ENCODE peak calls at places on chromosomes 7 and 10, in four cellular contexts. One of them, this sample, is unnamed. For H3K27me3, the result is how much of the 10 kb centered on the place peaks cover.

GRCh38 chr7:3464900-3465622 is 164.0 kb downstream of the SDK1 start:
- DNase-seq in dorsolateral prefrontal cortex: no peak
- DNase-seq in mammary epithelial cell: no peak
- DNase-seq in HCT116: no peak
- DNase-seq in this sample: no peak

GRCh38 chr10:105800626-105801025 is 1159.5 kb downstream of the SORCS3 start:
- DNase-seq in mammary epithelial cell: no peak
- DNase-seq in HCT116: no peak
- DNase-seq in dorsolateral prefrontal cortex: no peak
- DNase-seq in this sample: no peak

GRCh38 chr7:36749282-36749960 is 25.1 kb upstream of the AOAH start:
- DNase-seq in dorsolateral prefrontal cortex: no peak
- DNase-seq in mammary epithelial cell: peak
- DNase-seq in HCT116: no peak
- DNase-seq in this sample: no peak

GRCh38 chr10:133089461-133089800 is 1.7 kb downstream of the ADGRA1 start:
- DNase-seq in dorsolateral prefrontal cortex: peak
- DNase-seq in HCT116: no peak
- DNase-seq in mammary epithelial cell: no peak
- DNase-seq in this sample: no peak

GRCh38 chr10:124465003-124465776 is 3.6 kb downstream of the LHPP start:
- DNase-seq in HCT116: no peak
- DNase-seq in dorsolateral prefrontal cortex: no peak
- DNase-seq in mammary epithelial cell: no peak
- DNase-seq in this sample: no peak

GRCh38 chr7:148142660-148143248 is 447.8 kb upstream of the C7orf33 start:
- DNase-seq in dorsolateral prefrontal cortex: no peak
- DNase-seq in mammary epithelial cell: peak
- DNase-seq in HCT116: peak
- DNase-seq in this sample: no peak

GRCh38 chr7:1721047-1721687 is 51.1 kb downstream of the ELFN1 start:
- DNase-seq in dorsolateral prefrontal cortex: no peak
- DNase-seq in mammary epithelial cell: peak
- DNase-seq in HCT116: no peak
- DNase-seq in this sample: no peak

GRCh38 chr10:7409045-7409731 is 1.6 kb downstream of the SFMBT2 start:
- DNase-seq in dorsolateral prefrontal cortex: no peak
- DNase-seq in HCT116: no peak
- DNase-seq in mammary epithelial cell: no peak
- DNase-seq in this sample: no peak

GRCh38 chr10:36063396-36063795 is 421.3 kb upstream of the FZD8 start:
- DNase-seq in mammary epithelial cell: no peak
- DNase-seq in HCT116: no peak
- DNase-seq in dorsolateral prefrontal cortex: no peak
- DNase-seq in this sample: no peak

GRCh38 chr7:11083214-11083568 is 109.5 kb downstream of the PHF14 start:
- DNase-seq in HCT116: no peak
- DNase-seq in mammary epithelial cell: no peak
- DNase-seq in dorsolateral prefrontal cortex: no peak
- DNase-seq in this sample: no peak

GRCh38 chr7:41979834-41980307 is 257.1 kb downstream of the GLI3 start:
- DNase-seq in mammary epithelial cell: no peak
- DNase-seq in dorsolateral prefrontal cortex: no peak
- DNase-seq in HCT116: peak
- DNase-seq in this sample: no peak

GRCh38 chr10:79239275-79239779 is 107.9 kb upstream of the PPIF start:
- DNase-seq in mammary epithelial cell: peak
- DNase-seq in HCT116: no peak
- DNase-seq in dorsolateral prefrontal cortex: peak
- DNase-seq in this sample: peak

GRCh38 chr10:116676118-116676517 is 55.4 kb downstream of the PNLIPRP2 start:
- DNase-seq in HCT116: no peak
- DNase-seq in dorsolateral prefrontal cortex: no peak
- DNase-seq in mammary epithelial cell: no peak
- DNase-seq in this sample: no peak

GRCh38 chr7:155209920-155210319 is 87.8 kb upstream of the INSIG1 start:
- DNase-seq in mammary epithelial cell: no peak
- DNase-seq in HCT116: no peak
- DNase-seq in dorsolateral prefrontal cortex: no peak
- DNase-seq in this sample: no peak

GRCh38 chr7:5872326-5872725 is 8.3 kb upstream of the OCM start:
- DNase-seq in HCT116: no peak
- DNase-seq in mammary epithelial cell: no peak
- DNase-seq in dorsolateral prefrontal cortex: peak
- DNase-seq in this sample: no peak

GRCh38 chr7:115005942-115006341 is 84.0 kb downstream of the MDFIC start:
- DNase-seq in HCT116: no peak
- DNase-seq in mammary epithelial cell: no peak
- DNase-seq in dorsolateral prefrontal cortex: no peak
- DNase-seq in this sample: no peak

GRCh38 chr7:33733865-33734650 is 171.3 kb upstream of the BMPER start:
- DNase-seq in HCT116: no peak
- DNase-seq in mammary epithelial cell: no peak
- DNase-seq in dorsolateral prefrontal cortex: no peak
- DNase-seq in this sample: no peak

GRCh38 chr7:127905491-127906330 is 125.5 kb downstream of the LRRC4 start:
- DNase-seq in mammary epithelial cell: peak
- DNase-seq in dorsolateral prefrontal cortex: no peak
- DNase-seq in HCT116: no peak
- DNase-seq in this sample: no peak

GRCh38 chr7:98212532-98213041 is 1.3 kb downstream of the BHLHA15 start:
- DNase-seq in dorsolateral prefrontal cortex: peak
- DNase-seq in HCT116: no peak
- DNase-seq in mammary epithelial cell: no peak
- DNase-seq in this sample: peak

GRCh38 chr10:95783741-95784140 is 27.8 kb downstream of the ENTPD1 start:
- DNase-seq in dorsolateral prefrontal cortex: no peak
- DNase-seq in HCT116: no peak
- DNase-seq in mammary epithelial cell: no peak
- DNase-seq in this sample: no peak

GRCh38 chr7:97001656-97002554 is 3.4 kb upstream of the DLX6 start:
- DNase-seq in mammary epithelial cell: no peak
- DNase-seq in dorsolateral prefrontal cortex: no peak
- DNase-seq in HCT116: no peak
- DNase-seq in this sample: no peak
- H3K27me3 ChIP-seq in mammary epithelial cell: half or more
- H3K27me3 ChIP-seq in dorsolateral prefrontal cortex: half or more
- H3K27me3 ChIP-seq in HCT116: under half
- H3K27me3 ChIP-seq in this sample: half or more

GRCh38 chr10:80500572-80501380 is 36.9 kb upstream of the SH2D4B start:
- DNase-seq in HCT116: no peak
- DNase-seq in dorsolateral prefrontal cortex: no peak
- DNase-seq in mammary epithelial cell: no peak
- DNase-seq in this sample: peak
- H3K27ac ChIP-seq in HCT116: peak
- H3K27ac ChIP-seq in dorsolateral prefrontal cortex: peak
- H3K27ac ChIP-seq in mammary epithelial cell: peak
- H3K27ac ChIP-seq in this sample: peak

GRCh38 chr10:121974019-121974534 is 940 bp downstream of the NSMCE4A start:
- DNase-seq in dorsolateral prefrontal cortex: no peak
- DNase-seq in HCT116: no peak
- DNase-seq in mammary epithelial cell: no peak
- DNase-seq in this sample: no peak

GRCh38 chr10:121976607-121977006 is 1.6 kb upstream of the NSMCE4A start:
- DNase-seq in dorsolateral prefrontal cortex: no peak
- DNase-seq in HCT116: no peak
- DNase-seq in mammary epithelial cell: no peak
- DNase-seq in this sample: no peak

GRCh38 chr10:121978511-121978910 is 3.5 kb upstream of the NSMCE4A start:
- DNase-seq in HCT116: no peak
- DNase-seq in dorsolateral prefrontal cortex: no peak
- DNase-seq in mammary epithelial cell: no peak
- DNase-seq in this sample: peak

GRCh38 chr10:121974535-121975294 is at the start of gene NSMCE4A:
- DNase-seq in dorsolateral prefrontal cortex: peak
- DNase-seq in HCT116: peak
- DNase-seq in mammary epithelial cell: peak
- DNase-seq in this sample: peak

DNA sequence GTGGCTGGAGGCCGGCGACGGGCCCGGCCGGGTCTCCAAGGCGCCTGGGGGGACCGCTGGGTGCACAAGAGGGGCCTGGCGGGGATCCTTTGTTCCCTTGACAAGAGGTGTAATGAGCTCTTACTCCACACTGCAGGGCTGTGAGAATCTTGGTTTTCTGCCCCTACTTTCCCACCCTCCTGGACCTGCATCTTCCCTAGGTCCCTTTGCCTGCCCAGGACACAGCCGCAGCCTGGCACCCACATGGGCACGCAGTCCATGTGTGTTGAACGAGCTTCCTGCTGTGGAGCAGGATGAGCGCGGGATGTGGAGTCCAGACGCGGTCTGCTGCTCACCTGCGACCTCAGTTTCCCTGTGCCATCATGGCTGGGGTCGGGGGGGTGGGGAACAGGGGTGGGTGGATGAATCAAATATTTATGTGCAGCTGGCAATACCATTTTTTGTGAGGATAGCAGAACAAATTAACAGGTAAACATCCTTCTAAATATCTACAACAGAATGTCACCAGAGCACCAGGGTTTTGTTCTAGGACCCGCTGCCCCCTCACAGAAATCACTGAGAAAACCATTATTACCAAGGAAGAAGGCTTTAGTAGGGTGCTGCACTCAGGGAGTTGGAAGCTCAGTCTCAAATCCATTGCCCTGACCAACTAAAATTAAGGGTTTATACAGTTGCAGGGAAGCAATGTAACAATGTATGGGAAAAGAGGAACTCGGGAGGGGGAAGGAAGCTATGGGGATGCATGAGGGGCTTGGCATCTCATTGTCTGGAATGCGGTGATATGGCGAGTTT is 474 bp upstream of the NSMCE4A start:
- DNase-seq in dorsolateral prefrontal cortex: no peak
- DNase-seq in HCT116: no peak
- DNase-seq in mammary epithelial cell: no peak
- DNase-seq in this sample: no peak
- TF ChIP-seq CTCF in dorsolateral prefrontal cortex: peak
- TF ChIP-seq CTCF in HCT116: no peak
- TF ChIP-seq CTCF in mammary epithelial cell: no peak
- TF ChIP-seq CTCF in this sample: peak

GRCh38 chr10:90920986-90921643 is at the start of gene ANKRD1:
- DNase-seq in HCT116: peak
- DNase-seq in mammary epithelial cell: peak
- DNase-seq in dorsolateral prefrontal cortex: no peak
- DNase-seq in this sample: no peak
- H3K27me3 ChIP-seq in HCT116: under half
- H3K27me3 ChIP-seq in mammary epithelial cell: under half
- H3K27me3 ChIP-seq in dorsolateral prefrontal cortex: under half
- H3K27me3 ChIP-seq in this sample: under half

DNA sequence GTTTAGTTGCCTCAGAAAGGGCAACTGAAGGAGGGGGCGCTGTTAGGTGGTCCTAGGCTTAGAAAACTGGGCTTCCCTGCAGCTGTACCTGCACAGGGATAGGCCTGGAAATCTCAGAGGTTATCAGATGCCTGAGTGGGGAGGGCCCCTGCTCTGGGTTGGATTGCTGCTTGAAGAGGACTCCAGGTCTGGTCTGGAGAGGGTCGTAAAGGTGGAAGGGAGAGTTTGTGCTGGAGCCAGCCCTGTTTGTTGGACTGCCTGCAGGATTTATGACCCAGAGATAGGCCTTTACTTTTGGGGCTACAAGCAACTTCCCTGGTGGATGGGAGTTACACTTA is 765.9 kb downstream of the GRID1 start:
- DNase-seq in HCT116: no peak
- DNase-seq in dorsolateral prefrontal cortex: no peak
- DNase-seq in mammary epithelial cell: no peak
- DNase-seq in this sample: no peak
- H3K27ac ChIP-seq in HCT116: no peak
- H3K27ac ChIP-seq in dorsolateral prefrontal cortex: peak
- H3K27ac ChIP-seq in mammary epithelial cell: no peak
- H3K27ac ChIP-seq in this sample: no peak

GRCh38 chr7:149797771-149798170 is 24.4 kb upstream of the ZNF467 start:
- DNase-seq in dorsolateral prefrontal cortex: no peak
- DNase-seq in mammary epithelial cell: no peak
- DNase-seq in HCT116: no peak
- DNase-seq in this sample: no peak

GRCh38 chr7:149793261-149793660 is 19.9 kb upstream of the ZNF467 start:
- DNase-seq in mammary epithelial cell: no peak
- DNase-seq in dorsolateral prefrontal cortex: no peak
- DNase-seq in HCT116: no peak
- DNase-seq in this sample: no peak

GRCh38 chr7:149794665-149795064 is 21.3 kb upstream of the ZNF467 start:
- DNase-seq in HCT116: no peak
- DNase-seq in dorsolateral prefrontal cortex: no peak
- DNase-seq in mammary epithelial cell: no peak
- DNase-seq in this sample: no peak

GRCh38 chr7:149795126-149795525 is 21.7 kb upstream of the ZNF467 start:
- DNase-seq in HCT116: no peak
- DNase-seq in mammary epithelial cell: no peak
- DNase-seq in dorsolateral prefrontal cortex: no peak
- DNase-seq in this sample: no peak

DNA sequence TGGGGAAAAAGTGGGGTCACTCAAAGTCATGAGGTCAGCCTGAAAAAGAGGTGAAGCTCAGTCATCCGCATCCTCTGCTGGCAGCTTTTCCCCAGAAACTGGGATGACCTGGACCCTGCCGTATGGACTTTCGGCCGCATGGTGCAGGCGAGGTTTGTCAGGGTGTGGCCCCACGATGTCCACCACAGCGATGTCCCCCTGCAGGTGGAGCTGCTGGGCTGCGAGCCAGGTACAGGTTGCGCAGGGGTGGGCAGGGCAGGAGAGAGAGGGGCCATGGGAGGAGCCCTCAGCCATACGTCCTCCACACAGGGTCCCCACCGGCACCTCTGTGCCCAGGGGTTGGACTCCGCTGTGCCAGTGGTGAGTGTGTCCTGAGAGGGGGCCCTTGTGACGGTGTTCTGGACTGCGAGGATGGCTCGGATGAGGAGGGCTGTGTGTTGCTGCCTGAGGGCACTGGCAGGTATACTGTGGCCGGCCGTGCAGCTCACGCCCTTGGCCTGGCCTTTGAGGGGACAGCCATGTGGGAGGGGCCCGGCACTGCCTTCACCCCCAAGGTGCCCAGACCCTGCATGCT is 23.0 kb upstream of the ZNF467 start:
- DNase-seq in mammary epithelial cell: no peak
- DNase-seq in dorsolateral prefrontal cortex: no peak
- DNase-seq in HCT116: no peak
- DNase-seq in this sample: no peak
- TF ChIP-seq CTCF in mammary epithelial cell: no peak
- TF ChIP-seq CTCF in dorsolateral prefrontal cortex: no peak
- TF ChIP-seq CTCF in HCT116: no peak
- TF ChIP-seq CTCF in this sample: no peak

DNA sequence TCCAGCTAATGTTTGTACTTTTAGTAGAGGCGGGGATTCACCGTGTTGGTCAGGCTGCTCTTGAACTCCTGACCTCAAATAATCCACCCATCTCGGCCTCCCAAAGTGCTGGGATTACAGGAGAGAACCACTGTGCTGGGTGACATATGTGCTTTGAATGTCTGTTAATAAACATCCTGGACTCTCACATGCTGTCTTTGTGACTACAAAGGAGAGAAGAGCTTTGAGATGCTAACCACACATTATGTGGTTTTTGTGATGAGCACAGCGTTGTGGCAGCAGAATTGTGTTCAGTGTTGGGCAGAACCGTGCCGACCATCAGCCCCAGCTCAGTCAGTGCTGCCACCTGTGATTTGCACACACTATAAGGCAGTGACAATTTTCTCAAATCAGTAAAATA is 500.1 kb upstream of the KLF6 start:
- DNase-seq in dorsolateral prefrontal cortex: no peak
- DNase-seq in mammary epithelial cell: no peak
- DNase-seq in HCT116: no peak
- DNase-seq in this sample: no peak
- H3K27me3 ChIP-seq in dorsolateral prefrontal cortex: under half
- H3K27me3 ChIP-seq in mammary epithelial cell: under half
- H3K27me3 ChIP-seq in HCT116: under half
- H3K27me3 ChIP-seq in this sample: under half